ENCODE peak calls at places on chromosomes 5 and 9, in six cellular contexts. One of them, this sample, is unnamed.

GRCh38 chr5:93221-93980 is 1.4 kb downstream of the PLEKHG4B start:
- DNase-seq in astrocyte of the hippocampus: no peak
- DNase-seq in cardiac muscle cell: no peak
- DNase-seq in A673: no peak
- DNase-seq in kidney: no peak
- DNase-seq in ELF-1: peak; percentile 60
- DNase-seq in this sample: no peak

GRCh38 chr5:111954516-111955337 is 197.7 kb upstream of the NREP start:
- DNase-seq in astrocyte of the hippocampus: peak; percentile 55
- DNase-seq in cardiac muscle cell: no peak
- DNase-seq in A673: no peak
- DNase-seq in kidney: no peak
- DNase-seq in ELF-1: no peak
- DNase-seq in this sample: no peak

GRCh38 chr5:8700691-8701090 is 831.7 kb downstream of the MTRR start:
- DNase-seq in astrocyte of the hippocampus: no peak
- DNase-seq in cardiac muscle cell: no peak
- DNase-seq in A673: no peak
- DNase-seq in kidney: no peak
- DNase-seq in ELF-1: no peak
- DNase-seq in this sample: no peak

GRCh38 chr5:53407373-53407772 is 73.1 kb upstream of the FST start:
- DNase-seq in astrocyte of the hippocampus: peak; percentile 42
- DNase-seq in cardiac muscle cell: no peak
- DNase-seq in A673: no peak
- DNase-seq in kidney: no peak
- DNase-seq in ELF-1: no peak
- DNase-seq in this sample: no peak

GRCh38 chr9:124011460-124012301 is at the start of gene LHX2:
- DNase-seq in astrocyte of the hippocampus: peak; percentile 99
- DNase-seq in cardiac muscle cell: peak; percentile 86
- DNase-seq in A673: peak; percentile 90
- DNase-seq in kidney: no peak
- DNase-seq in ELF-1: peak; percentile 96
- DNase-seq in this sample: peak; percentile 88

GRCh38 chr5:32030686-32031478 is 143.2 kb downstream of the GOLPH3 start:
- DNase-seq in astrocyte of the hippocampus: no peak
- DNase-seq in cardiac muscle cell: no peak
- DNase-seq in A673: peak; percentile 32
- DNase-seq in kidney: no peak
- DNase-seq in ELF-1: no peak
- DNase-seq in this sample: no peak

GRCh38 chr9:85964526-85964925 is 23.6 kb downstream of the NAA35 start:
- DNase-seq in astrocyte of the hippocampus: no peak
- DNase-seq in cardiac muscle cell: no peak
- DNase-seq in A673: no peak
- DNase-seq in kidney: no peak
- DNase-seq in ELF-1: no peak
- DNase-seq in this sample: no peak

GRCh38 chr5:91245871-91246270 is 137.2 kb downstream of the ARRDC3 start:
- DNase-seq in astrocyte of the hippocampus: no peak
- DNase-seq in cardiac muscle cell: no peak
- DNase-seq in A673: no peak
- DNase-seq in kidney: no peak
- DNase-seq in ELF-1: no peak
- DNase-seq in this sample: no peak

GRCh38 chr9:88477300-88477751 is 57.7 kb upstream of the NXNL2 start:
- DNase-seq in astrocyte of the hippocampus: peak; percentile 91
- DNase-seq in cardiac muscle cell: no peak
- DNase-seq in A673: no peak
- DNase-seq in kidney: no peak
- DNase-seq in ELF-1: no peak
- DNase-seq in this sample: no peak

GRCh38 chr9:14428781-14429230 is 114.9 kb upstream of the NFIB start:
- DNase-seq in astrocyte of the hippocampus: peak; percentile 90
- DNase-seq in cardiac muscle cell: peak; percentile 89
- DNase-seq in A673: peak; percentile 77
- DNase-seq in kidney: peak; percentile 76
- DNase-seq in ELF-1: peak; percentile 87
- DNase-seq in this sample: peak; percentile 73

GRCh38 chr5:109121225-109121624 is 288.5 kb downstream of the PJA2 start:
- DNase-seq in astrocyte of the hippocampus: no peak
- DNase-seq in cardiac muscle cell: no peak
- DNase-seq in A673: no peak
- DNase-seq in kidney: no peak
- DNase-seq in ELF-1: no peak
- DNase-seq in this sample: no peak

GRCh38 chr5:37005946-37006540 is 129.5 kb downstream of the NIPBL start:
- DNase-seq in astrocyte of the hippocampus: peak; percentile 39
- DNase-seq in cardiac muscle cell: peak; percentile 26
- DNase-seq in A673: peak; percentile 49
- DNase-seq in kidney: no peak
- DNase-seq in ELF-1: no peak
- DNase-seq in this sample: peak; percentile 11

GRCh38 chr5:54133917-54134316 is 176.5 kb downstream of the ARL15 start:
- DNase-seq in astrocyte of the hippocampus: no peak
- DNase-seq in cardiac muscle cell: no peak
- DNase-seq in A673: no peak
- DNase-seq in kidney: no peak
- DNase-seq in ELF-1: no peak
- DNase-seq in this sample: no peak

GRCh38 chr9:8666060-8666459 is 866.5 kb upstream of the DMAC1 start:
- DNase-seq in astrocyte of the hippocampus: no peak
- DNase-seq in cardiac muscle cell: no peak
- DNase-seq in A673: no peak
- DNase-seq in kidney: no peak
- DNase-seq in ELF-1: no peak
- DNase-seq in this sample: no peak

GRCh38 chr5:142653321-142653720 is 32.6 kb downstream of the FGF1 start:
- DNase-seq in astrocyte of the hippocampus: no peak
- DNase-seq in cardiac muscle cell: no peak
- DNase-seq in A673: no peak
- DNase-seq in kidney: no peak
- DNase-seq in ELF-1: no peak
- DNase-seq in this sample: no peak

GRCh38 chr9:136544549-136545064 is 1.2 kb downstream of the NOTCH1 start:
- DNase-seq in astrocyte of the hippocampus: peak; percentile 65
- DNase-seq in cardiac muscle cell: no peak
- DNase-seq in A673: peak; percentile 57
- DNase-seq in kidney: no peak
- DNase-seq in ELF-1: no peak
- DNase-seq in this sample: peak; percentile 72

GRCh38 chr5:140549237-140550144 is 2.0 kb downstream of the EIF4EBP3 start:
- DNase-seq in astrocyte of the hippocampus: peak; percentile 35
- DNase-seq in cardiac muscle cell: peak; percentile 28
- DNase-seq in A673: peak; percentile 46
- DNase-seq in kidney: no peak
- DNase-seq in ELF-1: peak; percentile 35
- DNase-seq in this sample: no peak

GRCh38 chr5:90878549-90879196 is 320.1 kb downstream of the ADGRV1 start:
- DNase-seq in astrocyte of the hippocampus: peak; percentile 59
- DNase-seq in cardiac muscle cell: no peak
- DNase-seq in A673: no peak
- DNase-seq in kidney: no peak
- DNase-seq in ELF-1: no peak
- DNase-seq in this sample: no peak

GRCh38 chr5:88878976-88879375 is 4.0 kb downstream of the MEF2C start:
- DNase-seq in astrocyte of the hippocampus: no peak
- DNase-seq in cardiac muscle cell: no peak
- DNase-seq in A673: no peak
- DNase-seq in kidney: no peak
- DNase-seq in ELF-1: no peak
- DNase-seq in this sample: no peak

GRCh38 chr9:123420560-123421210 is 64.7 kb downstream of the CRB2 start:
- DNase-seq in astrocyte of the hippocampus: peak; percentile 67
- DNase-seq in cardiac muscle cell: peak; percentile 73
- DNase-seq in A673: no peak
- DNase-seq in kidney: no peak
- DNase-seq in ELF-1: no peak
- DNase-seq in this sample: no peak

GRCh38 chr9:2545881-2546490 is 75.6 kb upstream of the VLDLR start:
- DNase-seq in astrocyte of the hippocampus: no peak
- DNase-seq in cardiac muscle cell: no peak
- DNase-seq in A673: no peak
- DNase-seq in kidney: no peak
- DNase-seq in ELF-1: no peak
- DNase-seq in this sample: no peak

GRCh38 chr5:141100243-141100805 is at the start of gene PCDHB3:
- DNase-seq in astrocyte of the hippocampus: peak; percentile 18
- DNase-seq in cardiac muscle cell: no peak
- DNase-seq in A673: peak; percentile 36
- DNase-seq in kidney: peak; percentile 64
- DNase-seq in ELF-1: peak; percentile 52
- DNase-seq in this sample: peak; percentile 23

GRCh38 chr5:173523388-173523787 is 93.1 kb downstream of the BOD1 start:
- DNase-seq in astrocyte of the hippocampus: no peak
- DNase-seq in cardiac muscle cell: no peak
- DNase-seq in A673: no peak
- DNase-seq in kidney: no peak
- DNase-seq in ELF-1: no peak
- DNase-seq in this sample: no peak

GRCh38 chr5:158992104-158992740 is 107.5 kb downstream of the EBF1 start:
- DNase-seq in astrocyte of the hippocampus: peak; percentile 58
- DNase-seq in cardiac muscle cell: no peak
- DNase-seq in A673: peak; percentile 71
- DNase-seq in kidney: no peak
- DNase-seq in ELF-1: no peak
- DNase-seq in this sample: no peak

GRCh38 chr5:178560911-178561310 is 29.3 kb downstream of the COL23A1 start:
- DNase-seq in astrocyte of the hippocampus: no peak
- DNase-seq in cardiac muscle cell: no peak
- DNase-seq in A673: no peak
- DNase-seq in kidney: no peak
- DNase-seq in ELF-1: peak; percentile 70
- DNase-seq in this sample: no peak

GRCh38 chr9:131310833-131311554 is 21.5 kb downstream of the PLPP7 start:
- DNase-seq in astrocyte of the hippocampus: no peak
- DNase-seq in cardiac muscle cell: no peak
- DNase-seq in A673: no peak
- DNase-seq in kidney: no peak
- DNase-seq in ELF-1: peak; percentile 50
- DNase-seq in this sample: no peak

GRCh38 chr5:69364414-69364813 is 4.9 kb downstream of the AK6 start:
- DNase-seq in astrocyte of the hippocampus: no peak
- DNase-seq in cardiac muscle cell: no peak
- DNase-seq in A673: peak; percentile 49
- DNase-seq in kidney: no peak
- DNase-seq in ELF-1: no peak
- DNase-seq in this sample: peak; percentile 12

GRCh38 chr9:3527653-3527960 is 1.8 kb upstream of the RFX3 start:
- DNase-seq in astrocyte of the hippocampus: no peak
- DNase-seq in cardiac muscle cell: no peak
- DNase-seq in A673: no peak
- DNase-seq in kidney: no peak
- DNase-seq in ELF-1: no peak
- DNase-seq in this sample: no peak

GRCh38 chr9:130866474-130866965 is 30.1 kb downstream of the QRFP start:
- DNase-seq in astrocyte of the hippocampus: peak; percentile 90
- DNase-seq in cardiac muscle cell: peak; percentile 86
- DNase-seq in A673: peak; percentile 91
- DNase-seq in kidney: no peak
- DNase-seq in ELF-1: peak; percentile 97
- DNase-seq in this sample: peak; percentile 85

GRCh38 chr5:33774323-33774722 is 117.5 kb downstream of the ADAMTS12 start:
- DNase-seq in astrocyte of the hippocampus: no peak
- DNase-seq in cardiac muscle cell: no peak
- DNase-seq in A673: no peak
- DNase-seq in kidney: no peak
- DNase-seq in ELF-1: no peak
- DNase-seq in this sample: no peak

GRCh38 chr9:88418025-88418424 is 29.8 kb downstream of the SPIN1 start:
- DNase-seq in astrocyte of the hippocampus: peak; percentile 60
- DNase-seq in cardiac muscle cell: no peak
- DNase-seq in A673: no peak
- DNase-seq in kidney: no peak
- DNase-seq in ELF-1: peak; percentile 28
- DNase-seq in this sample: no peak

This sample was measured in iPS-NIHi11.